ENCODE peak calls at places on chromosome 9, in ten cellular contexts. C is skeletal muscle cell, N is heart left ventricle, G is BJ, T is pancreas, P is tibial nerve, A is HepG2, H is SK-N-SH, S is IMR-90, Z is fibroblast of lung. I is an unnamed sample.

GRCh38 chr9:37914154-37914551 is 10.2 kb upstream of the SLC25A51 start:
- DNase-seq in Z (no peak), N (no peak), A (no peak), C (no peak), H (no peak), G (no peak), S (no peak), P (no peak), T (no peak), I (no peak)

GRCh38 chr9:120435066-120435465 is 144.9 kb downstream of the CDK5RAP2 start:
- DNase-seq in G (no peak), P (no peak), C (no peak), S (peak), Z (peak), N (no peak), H (no peak), T (no peak), A (no peak), I (peak)

GRCh38 chr9:82682431-82682830 is 380.5 kb downstream of the RASEF start:
- DNase-seq in S (no peak), N (no peak), P (no peak), Z (no peak), T (no peak), C (no peak), G (no peak), H (no peak), A (no peak), I (no peak)

GRCh38 chr9:33320568-33321261 is 30.4 kb downstream of the NFX1 start:
- DNase-seq in G (peak), C (peak), A (no peak), P (peak), S (peak), Z (peak), H (no peak), N (no peak), T (no peak), I (peak)

GRCh38 chr9:86990276-86990675 is 43.0 kb upstream of the GAS1 start:
- DNase-seq in T (no peak), H (no peak), S (no peak), P (no peak), N (no peak), C (peak), G (no peak), Z (no peak), A (no peak), I (peak)

GRCh38 chr9:91241909-91242308 is 119.8 kb downstream of the AUH start:
- DNase-seq in H (no peak), C (no peak), G (no peak), Z (no peak), T (no peak), A (no peak), P (no peak), N (no peak), S (peak), I (no peak)

GRCh38 chr9:83431470-83432060 is 106.6 kb downstream of the FRMD3 start:
- DNase-seq in C (no peak), Z (no peak), N (no peak), P (peak), A (peak), T (peak), S (no peak), H (no peak), G (no peak), I (no peak)

GRCh38 chr9:18362901-18363685 is 110.9 kb upstream of the ADAMTSL1 start:
- DNase-seq in H (no peak), S (peak), P (no peak), C (no peak), Z (peak), G (peak), N (peak), A (no peak), T (no peak), I (peak)

DNA sequence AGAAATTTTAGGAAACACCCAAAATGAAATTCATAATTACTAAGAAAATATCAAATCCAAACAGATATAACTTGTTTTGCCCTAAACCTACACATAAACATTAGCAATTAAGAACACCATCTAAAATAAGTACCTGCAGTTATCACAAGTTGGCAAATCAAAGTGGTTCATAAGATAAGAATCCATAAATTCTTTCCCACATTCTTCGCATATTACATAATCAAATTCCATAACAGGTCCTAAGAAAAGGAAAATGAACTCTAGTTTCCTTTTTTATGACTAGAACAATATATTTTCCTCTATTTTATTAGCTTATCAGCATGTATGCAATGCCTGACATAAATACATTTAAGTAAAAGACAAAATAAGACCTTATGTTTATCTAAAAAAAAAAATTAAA is 7.7 kb downstream of the XPA start:
- DNase-seq in P (no peak), G (no peak), C (no peak), Z (peak), S (peak), H (no peak), A (no peak), N (no peak), T (no peak), I (no peak)
- H3K4me3 ChIP-seq in P (no peak), G (no peak), C (no peak), Z (no peak), S (no peak), H (no peak), A (no peak), N (no peak), T (no peak), I (no peak)

DNA sequence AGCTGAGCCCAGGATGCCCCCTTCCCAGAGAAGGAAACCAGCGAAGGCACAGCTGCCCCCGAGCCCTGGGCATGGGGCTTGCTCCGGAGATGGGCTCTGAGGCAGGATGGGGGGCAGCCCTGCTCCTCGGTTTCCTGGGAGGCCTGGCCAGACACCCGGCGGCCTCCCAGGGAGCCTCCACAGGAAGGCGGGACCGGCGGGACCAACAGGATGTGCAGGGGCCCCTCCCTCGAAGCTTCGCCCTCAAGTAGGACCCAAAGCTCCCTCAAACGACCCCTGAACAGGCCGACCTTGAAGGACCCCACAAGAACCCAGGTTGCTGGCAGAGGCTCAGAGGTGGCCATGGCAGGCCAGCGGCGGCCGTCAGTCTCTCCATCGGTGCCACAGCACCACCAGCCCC is 11.7 kb downstream of the EXD3 start:
- DNase-seq in C (no peak), T (no peak), G (no peak), S (no peak), N (peak), H (no peak), P (no peak), A (no peak), Z (no peak), I (peak)
- H3K4me3 ChIP-seq in C (no peak), T (no peak), G (no peak), S (no peak), N (peak), H (no peak), P (peak), A (no peak), Z (no peak), I (no peak)

GRCh38 chr9:14482856-14483255 is 168.9 kb upstream of the NFIB start:
- DNase-seq in C (no peak), T (no peak), H (no peak), Z (no peak), G (no peak), A (no peak), P (no peak), S (no peak), N (no peak), I (no peak)

GRCh38 chr9:14485366-14485765 is 171.4 kb upstream of the NFIB start:
- DNase-seq in N (no peak), P (no peak), A (no peak), C (no peak), T (no peak), Z (peak), G (no peak), S (peak), H (no peak), I (no peak)

GRCh38 chr9:14478175-14479165 is 164.5 kb upstream of the NFIB start:
- DNase-seq in C (no peak), T (no peak), G (no peak), Z (no peak), P (no peak), S (no peak), A (no peak), N (no peak), H (no peak), I (peak)

GRCh38 chr9:14479187-14479586 is 165.2 kb upstream of the NFIB start:
- DNase-seq in G (no peak), Z (no peak), H (no peak), T (no peak), P (no peak), S (no peak), C (no peak), N (no peak), A (no peak), I (no peak)

DNA sequence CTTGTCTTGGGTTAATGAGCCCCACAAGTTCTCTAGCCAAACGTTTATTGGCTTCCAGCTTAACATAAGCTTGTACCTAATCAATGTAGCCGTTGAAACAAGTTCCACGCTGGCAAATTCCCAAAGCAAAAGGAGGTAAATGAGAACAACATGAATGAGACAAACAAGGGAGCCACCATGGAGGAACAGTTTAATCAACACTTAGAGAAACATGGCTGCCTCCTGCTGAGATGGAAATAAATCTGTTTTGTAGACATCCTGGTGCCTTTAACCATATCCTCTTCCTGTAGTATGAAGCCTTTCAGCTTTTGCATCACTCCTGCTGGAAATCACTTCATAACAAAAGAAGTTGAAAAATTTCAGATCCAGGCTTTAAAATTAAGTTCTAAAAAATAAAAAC is 166.6 kb upstream of the NFIB start:
- DNase-seq in A (no peak), Z (no peak), N (no peak), P (no peak), C (no peak), T (no peak), S (no peak), G (no peak), H (no peak), I (no peak)
- H3K4me3 ChIP-seq in A (no peak), Z (no peak), N (no peak), P (no peak), C (no peak), T (no peak), S (no peak), G (no peak), H (no peak), I (no peak)

GRCh38 chr9:134526798-134527492 is 114.7 kb upstream of the COL5A1 start:
- DNase-seq in S (no peak), T (no peak), P (no peak), A (no peak), N (peak), H (no peak), G (no peak), C (no peak), Z (no peak), I (no peak)
- H3K4me3 ChIP-seq in S (no peak), T (no peak), P (no peak), A (no peak), N (no peak), H (no peak), G (no peak), C (no peak), Z (no peak), I (no peak)